ENCODE peak calls at places on chromosome 15, in seven cellular contexts. Y is NCI-H1092 treated with DMSO at 0.1 percent for 48 hours; K is AG04449; Z is mesendoderm; J is stimulated activated CD8-positive, alpha-beta memory T cell treated with anti-CD3 and anti-CD28 coated beads, Interleukin-7, amount 100 ng/mL, for 4 hours; M is Caco-2; Q is AG08395. C is an unnamed sample.

GRCh38 chr15:48145923-48146322 is 25.1 kb downstream of the SLC24A5 start:
- DNase-seq in Y (no peak), K (no peak), Z (no peak), J (no peak), M (no peak), Q (no peak), C (no peak)

GRCh38 chr15:44159492-44159891 is 35.6 kb downstream of the FRMD5 start:
- DNase-seq in Y (no peak), K (no peak), Z (no peak), J (no peak), M (peak), Q (no peak), C (no peak)

GRCh38 chr15:63156086-63156707 is 1.1 kb downstream of the RPS27L start:
- DNase-seq in Y (no peak), K (no peak), Z (no peak), J (no peak), M (no peak), Q (no peak), C (no peak)

GRCh38 chr15:80242132-80242769 is 9.8 kb downstream of the CTXND1 start:
- DNase-seq in Y (no peak), K (no peak), Z (peak), J (no peak), M (peak), Q (peak), C (no peak)

GRCh38 chr15:49712846-49713450 is 92.1 kb downstream of the DTWD1 start:
- DNase-seq in Y (peak), K (no peak), Z (peak), J (no peak), M (no peak), Q (no peak), C (no peak)

GRCh38 chr15:34271493-34271892 is 46.7 kb downstream of the EMC4 start:
- DNase-seq in Y (no peak), K (peak), Z (no peak), J (no peak), M (no peak), Q (peak), C (peak)

GRCh38 chr15:96353931-96354730 is 23.6 kb downstream of the NR2F2 start:
- DNase-seq in Y (no peak), K (no peak), Z (peak), J (no peak), M (no peak), Q (peak), C (no peak)

GRCh38 chr15:98077186-98077585 is 116.7 kb downstream of the ARRDC4 start:
- DNase-seq in Y (no peak), K (no peak), Z (no peak), J (no peak), M (no peak), Q (peak), C (no peak)

GRCh38 chr15:83709246-83709645 is 55.3 kb downstream of the ADAMTSL3 start:
- DNase-seq in Y (no peak), K (no peak), Z (no peak), J (no peak), M (no peak), Q (peak), C (no peak)

GRCh38 chr15:78461171-78461881 is 23.3 kb downstream of the IREB2 start:
- DNase-seq in Y (no peak), K (no peak), Z (peak), J (peak), M (no peak), Q (no peak), C (no peak)

GRCh38 chr15:66707310-66708160 is 5.5 kb downstream of the SMAD6 start:
- DNase-seq in Y (peak), K (no peak), Z (peak), J (no peak), M (peak), Q (peak), C (no peak)

GRCh38 chr15:88243895-88244787 is 12.4 kb downstream of the NTRK3 start:
- DNase-seq in Y (peak), K (no peak), Z (peak), J (no peak), M (peak), Q (peak), C (no peak)

GRCh38 chr15:37046876-37047614 is 53.3 kb downstream of the MEIS2 start:
- DNase-seq in Y (no peak), K (no peak), Z (peak), J (no peak), M (peak), Q (peak), C (no peak)

GRCh38 chr15:81939604-81940440 is 106.0 kb downstream of the MEX3B start:
- DNase-seq in Y (no peak), K (no peak), Z (peak), J (no peak), M (peak), Q (no peak), C (no peak)

GRCh38 chr15:69452702-69453513 is at the start of gene RPLP1:
- DNase-seq in Y (peak), K (peak), Z (peak), J (peak), M (peak), Q (peak), C (peak)

GRCh38 chr15:27249046-27249722 is 278.2 kb downstream of the GABRG3 start:
- DNase-seq in Y (no peak), K (no peak), Z (no peak), J (no peak), M (no peak), Q (no peak), C (no peak)

GRCh38 chr15:57085267-57085666 is 166.8 kb downstream of the TCF12 start:
- DNase-seq in Y (no peak), K (no peak), Z (no peak), J (no peak), M (no peak), Q (no peak), C (no peak)

GRCh38 chr15:48084759-48085420 is 35.9 kb upstream of the SLC24A5 start:
- DNase-seq in Y (peak), K (no peak), Z (peak), J (no peak), M (peak), Q (peak), C (no peak)

GRCh38 chr15:63970723-63971426 is 75.4 kb downstream of the DAPK2 start:
- DNase-seq in Y (no peak), K (no peak), Z (no peak), J (no peak), M (no peak), Q (no peak), C (no peak)

GRCh38 chr15:25248583-25249235 is 190.1 kb downstream of the UBE3A start:
- DNase-seq in Y (no peak), K (no peak), Z (no peak), J (no peak), M (no peak), Q (no peak), C (no peak)

GRCh38 chr15:72180771-72181324 is 16.7 kb downstream of the GRAMD2A start:
- DNase-seq in Y (no peak), K (no peak), Z (no peak), J (no peak), M (no peak), Q (no peak), C (no peak)

GRCh38 chr15:57476533-57476975 is 100.2 kb downstream of the CGNL1 start:
- DNase-seq in Y (no peak), K (no peak), Z (no peak), J (no peak), M (no peak), Q (peak), C (peak)

C was measured in AG09319.